ENCODE peak calls at places on chromosomes 2 and 18, in six cellular contexts. Z is heart left ventricle, S is psoas muscle, J is tibial artery, B is hepatocyte, I is A549. U is an unnamed sample.
A peak's percentile ranks its signal among the peaks of the same experiment; 100 is the strongest.

GRCh38 chr18:79318142-79318673 is 77.5 kb upstream of the NFATC1 start:
- DNase-seq in Z (no peak), S (no peak), J (no peak), B (no peak), I (no peak), U (no peak)

GRCh38 chr2:70551156-70551555 is 2.5 kb downstream of the TGFA start:
- DNase-seq in Z (no peak), S (no peak), J (no peak), B (no peak), I (no peak), U (no peak)

GRCh38 chr2:138217975-138218773 is 253.9 kb downstream of the HNMT start:
- DNase-seq in Z (no peak), S (no peak), J (no peak), B (no peak), I (no peak), U (no peak)

GRCh38 chr2:134657650-134658250 is 61.0 kb downstream of the TMEM163 start:
- DNase-seq in Z (no peak), S (no peak), J (no peak), B (peak; percentile 21), I (peak; percentile 27), U (no peak)

GRCh38 chr2:105951390-105951694 is 206.6 kb downstream of the NCK2 start:
- DNase-seq in Z (no peak), S (no peak), J (no peak), B (no peak), I (no peak), U (no peak)

GRCh38 chr2:230861564-230862255 is 3.0 kb upstream of the ITM2C start:
- DNase-seq in Z (no peak), S (no peak), J (no peak), B (no peak), I (no peak), U (no peak)

GRCh38 chr18:30987479-30988241 is 54.9 kb downstream of the DSC3 start:
- DNase-seq in Z (no peak), S (no peak), J (no peak), B (peak; percentile 69), I (peak; percentile 67), U (no peak)

GRCh38 chr18:12507007-12507406 is 99.3 kb downstream of the PRELID3A start:
- DNase-seq in Z (no peak), S (no peak), J (no peak), B (no peak), I (no peak), U (no peak)

GRCh38 chr2:13522917-13523821 is 806.4 kb downstream of the TRIB2 start:
- DNase-seq in Z (peak; percentile 10), S (peak; percentile 51), J (no peak), B (peak; percentile 40), I (no peak), U (no peak)

GRCh38 chr2:234595829-234596228 is 98.9 kb upstream of the ARL4C start:
- DNase-seq in Z (no peak), S (no peak), J (no peak), B (no peak), I (no peak), U (no peak)

GRCh38 chr2:68336192-68336591 is 16.4 kb upstream of the CNRIP1 start:
- DNase-seq in Z (no peak), S (no peak), J (no peak), B (no peak), I (no peak), U (peak; percentile 52)

GRCh38 chr2:134718095-134718955 is 475 bp downstream of the TMEM163 start:
- DNase-seq in Z (peak; percentile 16), S (no peak), J (no peak), B (peak; percentile 40), I (no peak), U (no peak)

GRCh38 chr2:15672961-15673918 is 81.6 kb downstream of the DDX1 start:
- DNase-seq in Z (no peak), S (no peak), J (no peak), B (no peak), I (no peak), U (no peak)

GRCh38 chr18:7877609-7878008 is 310.5 kb downstream of the PTPRM start:
- DNase-seq in Z (no peak), S (no peak), J (no peak), B (peak; percentile 19), I (peak; percentile 89), U (no peak)

GRCh38 chr2:5911801-5912200 is 219.6 kb downstream of the SOX11 start:
- DNase-seq in Z (no peak), S (no peak), J (no peak), B (peak; percentile 33), I (no peak), U (no peak)

GRCh38 chr2:5915926-5916325 is 223.7 kb downstream of the SOX11 start:
- DNase-seq in Z (no peak), S (no peak), J (no peak), B (peak; percentile 50), I (peak; percentile 10), U (no peak)

GRCh38 chr2:5913729-5914390 is 221.7 kb downstream of the SOX11 start:
- DNase-seq in Z (no peak), S (no peak), J (no peak), B (no peak), I (no peak), U (no peak)

DNA sequence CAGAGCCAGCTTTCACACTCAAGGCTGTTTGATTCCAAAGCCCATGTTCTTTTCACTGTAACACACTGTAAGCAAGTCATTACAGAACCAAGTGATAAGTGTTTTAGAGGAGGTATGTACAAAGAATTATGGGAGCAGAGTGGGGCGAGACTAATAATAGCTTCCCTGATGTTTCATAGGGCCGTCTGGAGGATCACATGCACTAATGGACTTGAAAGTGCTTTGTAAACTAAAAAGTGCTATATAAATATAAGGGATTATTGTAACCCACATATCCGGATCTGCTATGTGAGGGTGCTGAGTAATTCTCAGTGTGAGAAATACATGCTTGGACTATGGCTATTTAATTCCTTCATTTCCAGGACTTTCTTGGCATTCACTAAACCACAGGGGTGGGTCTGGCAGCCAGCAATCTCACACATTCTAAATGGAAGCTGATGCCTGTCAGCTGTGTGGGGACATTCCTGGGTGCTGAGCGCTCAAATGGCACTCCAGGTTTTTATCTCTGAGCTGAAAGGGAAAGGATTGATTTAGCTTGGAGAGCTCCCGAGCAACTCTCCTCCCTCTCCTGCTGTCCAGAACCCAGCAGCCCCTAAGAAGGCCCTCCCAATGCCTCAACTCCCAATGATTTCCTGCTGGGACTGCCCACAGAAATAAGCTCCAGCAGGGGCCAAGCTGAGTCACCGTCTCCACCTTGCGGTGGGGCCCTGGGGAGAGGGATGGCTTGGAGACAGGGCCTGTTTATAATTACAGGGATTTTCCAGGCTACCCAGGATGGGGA is 222.8 kb downstream of the SOX11 start:
- DNase-seq in Z (peak; percentile 64), S (no peak), J (no peak), B (peak; percentile 74), I (no peak), U (no peak)
- TF ChIP-seq CTCF in Z (peak; percentile 41), S (no peak), J (no peak), B (peak; percentile 34), I (no peak), U (no peak)

GRCh38 chr2:207771421-207771820 is 1.7 kb upstream of the FZD5 start:
- DNase-seq in Z (no peak), S (no peak), J (no peak), B (no peak), I (no peak), U (no peak)
- H3K4me3 ChIP-seq in Z (no peak overlapping the region), S (peak overlapping the region; percentile 93), J (no peak overlapping the region), B (no peak overlapping the region), I (no peak overlapping the region), U (no peak overlapping the region)

GRCh38 chr2:19573784-19574183 is 215.4 kb upstream of the OSR1 start:
- DNase-seq in Z (no peak), S (no peak), J (no peak), B (no peak), I (no peak), U (no peak)

GRCh38 chr2:19575618-19576017 is 217.2 kb upstream of the OSR1 start:
- DNase-seq in Z (no peak), S (no peak), J (no peak), B (no peak), I (no peak), U (peak; percentile 69)

GRCh38 chr2:19577668-19578067 is 219.2 kb upstream of the OSR1 start:
- DNase-seq in Z (no peak), S (no peak), J (no peak), B (no peak), I (peak; percentile 47), U (no peak)

GRCh38 chr2:19576411-19576810 is 218.0 kb upstream of the OSR1 start:
- DNase-seq in Z (no peak), S (no peak), J (no peak), B (no peak), I (peak; percentile 80), U (no peak)

DNA sequence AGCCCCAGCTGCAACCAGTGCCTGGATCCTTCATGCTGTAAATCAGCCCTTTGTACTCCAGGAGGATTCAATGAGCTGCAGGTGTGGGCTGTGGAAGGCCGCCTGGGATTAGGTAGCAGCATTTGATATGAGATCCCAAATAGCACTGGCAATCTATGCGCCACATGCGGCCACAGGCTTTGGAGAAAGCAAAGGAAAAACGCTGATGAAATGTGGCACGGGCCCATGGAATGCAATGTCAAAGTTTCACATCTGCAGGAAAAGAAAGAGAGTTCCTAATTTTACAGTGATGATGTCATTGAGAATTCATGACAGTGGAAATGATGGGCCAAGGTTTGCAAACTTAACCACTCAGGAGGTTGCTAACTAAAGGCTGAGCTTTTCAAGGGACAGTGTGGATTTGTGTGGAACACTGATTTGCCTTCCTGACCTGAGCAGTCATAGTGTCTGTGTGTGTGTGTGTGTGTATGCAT is 216.4 kb upstream of the OSR1 start:
- DNase-seq in Z (peak; percentile 46), S (peak; percentile 81), J (peak; percentile 26), B (peak; percentile 26), I (no peak), U (peak; percentile 96)
- TF ChIP-seq CTCF in Z (no peak), S (no peak), J (no peak), B (no peak), I (no peak), U (no peak)

DNA sequence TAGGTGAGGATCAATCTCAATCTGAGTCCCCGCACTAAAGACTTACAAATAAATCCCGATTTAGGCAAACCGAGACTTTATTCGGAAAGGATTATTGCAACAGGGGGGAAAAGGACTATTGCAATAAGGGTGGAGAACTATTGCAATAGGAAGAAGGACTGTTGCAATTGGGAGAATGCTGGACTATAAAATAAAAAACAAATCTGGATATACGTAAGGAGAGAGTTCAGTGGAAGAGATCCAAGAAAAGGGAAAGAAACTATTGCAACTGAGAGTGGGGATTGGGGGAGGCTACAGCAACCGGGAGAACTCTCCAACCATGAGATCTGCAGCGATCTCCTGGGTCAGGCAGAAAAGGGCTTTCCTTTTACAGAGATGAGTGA is 1.2 kb upstream of the UBXN2A start:
- DNase-seq in Z (no peak), S (no peak), J (no peak), B (no peak), I (no peak), U (no peak)
- H3K4me3 ChIP-seq in Z (peak overlapping the region; percentile 68), S (peak overlapping the region; percentile 94), J (peak overlapping the region; percentile 93), B (peak overlapping the region; percentile 56), I (no peak overlapping the region), U (peak overlapping the region; percentile 59)

GRCh38 chr2:116833052-116833451 is 981.4 kb upstream of the DDX18 start:
- DNase-seq in Z (no peak), S (no peak), J (no peak), B (no peak), I (no peak), U (no peak)
- TF ChIP-seq CTCF in Z (no peak), S (no peak), J (no peak), B (no peak), I (no peak), U (no peak)

DNA sequence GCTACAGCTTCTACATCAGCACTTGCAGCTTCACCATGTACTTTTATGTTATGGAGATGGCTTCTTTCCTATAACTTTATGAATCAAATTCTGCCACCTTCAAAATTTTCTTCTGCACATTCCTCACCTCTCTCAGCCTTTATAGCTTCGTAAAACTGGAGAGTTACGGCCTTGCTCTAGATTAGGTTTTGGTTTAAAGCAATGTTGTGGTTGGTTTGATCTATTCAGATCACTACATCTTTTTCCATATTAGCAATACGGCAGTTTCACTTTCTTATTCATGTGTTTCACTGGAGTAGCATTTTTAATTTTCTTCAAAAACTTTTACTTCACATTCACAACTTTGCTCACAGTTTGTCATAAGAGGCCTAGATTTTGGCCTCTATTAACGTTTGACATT is 242.9 kb upstream of the GYPC start:
- DNase-seq in Z (no peak), S (no peak), J (no peak), B (no peak), I (no peak), U (no peak)
- H3K4me3 ChIP-seq in Z (no peak overlapping the region), S (no peak overlapping the region), J (no peak overlapping the region), B (no peak overlapping the region), I (no peak overlapping the region), U (no peak overlapping the region)

U was measured in HFF-Myc.